ENCODE peak calls at places on chromosomes 12 and 14, in ten cellular contexts. M is OCI-LY7, W is iPS DF 19.7, Y is NCI-H446, H is A549, R is ACHN, B is NCI-H460, P is Karpas-422, G is aorta, L is Peyer's patch. S is an unnamed sample.

GRCh38 chr14:101462726-101463565 is 98.3 kb upstream of the DIO3 start:
- DNase-seq in M (no peak), W (no peak), Y (no peak), H (no peak), R (no peak), B (no peak), P (no peak), G (no peak), L (peak), S (no peak)

GRCh38 chr14:106129274-106129673 is 602.9 kb downstream of the TMEM121 start:
- DNase-seq in M (no peak), W (no peak), Y (no peak), H (no peak), R (no peak), B (no peak), P (peak), G (no peak), L (peak), S (peak)

GRCh38 chr12:46430340-46430948 is 57.9 kb upstream of the SLC38A2 start:
- DNase-seq in M (no peak), W (no peak), Y (no peak), H (peak), R (peak), B (peak), P (no peak), G (no peak), L (peak), S (peak)

GRCh38 chr12:25855716-25856115 is 102.8 kb upstream of the RASSF8 start:
- DNase-seq in M (no peak), W (no peak), Y (no peak), H (no peak), R (no peak), B (no peak), P (no peak), G (no peak), L (no peak), S (no peak)

GRCh38 chr12:6341439-6342139 is at the start of gene TNFRSF1A:
- DNase-seq in M (peak), W (no peak), Y (no peak), H (peak), R (peak), B (peak), P (no peak), G (no peak), L (peak), S (peak)

GRCh38 chr12:124713436-124714082 is 146.1 kb upstream of the NCOR2 start:
- DNase-seq in M (no peak), W (no peak), Y (no peak), H (no peak), R (peak), B (peak), P (peak), G (peak), L (no peak), S (peak)

GRCh38 chr14:98864211-98864610 is 407.8 kb downstream of the BCL11B start:
- DNase-seq in M (no peak), W (no peak), Y (no peak), H (no peak), R (no peak), B (no peak), P (no peak), G (no peak), L (no peak), S (no peak)

GRCh38 chr12:79444089-79444488 is 246.7 kb downstream of the PAWR start:
- DNase-seq in M (no peak), W (no peak), Y (no peak), H (no peak), R (no peak), B (no peak), P (no peak), G (no peak), L (no peak), S (no peak)

GRCh38 chr12:55729592-55730446 is 1.0 kb upstream of the CD63 start:
- DNase-seq in M (peak), W (peak), Y (peak), H (peak), R (peak), B (peak), P (peak), G (peak), L (peak), S (peak)

GRCh38 chr14:76918176-76918750 is 92.1 kb downstream of the LRRC74A start:
- DNase-seq in M (no peak), W (no peak), Y (peak), H (no peak), R (peak), B (no peak), P (no peak), G (peak), L (peak), S (no peak)

GRCh38 chr12:99824900-99825562 is 159.7 kb downstream of the ANKS1B start:
- DNase-seq in M (no peak), W (no peak), Y (peak), H (no peak), R (no peak), B (no peak), P (no peak), G (no peak), L (no peak), S (no peak)

GRCh38 chr14:22847661-22848341 is 11.4 kb downstream of the MMP14 start:
- DNase-seq in M (no peak), W (no peak), Y (no peak), H (no peak), R (no peak), B (no peak), P (no peak), G (peak), L (no peak), S (no peak)

GRCh38 chr14:20247651-20248246 is 8.7 kb downstream of the OR11H4 start:
- DNase-seq in M (peak), W (peak), Y (no peak), H (peak), R (peak), B (peak), P (peak), G (no peak), L (no peak), S (peak)

GRCh38 chr14:103699901-103700752 is 15.1 kb downstream of the XRCC3 start:
- DNase-seq in M (no peak), W (no peak), Y (no peak), H (no peak), R (no peak), B (no peak), P (no peak), G (peak), L (no peak), S (no peak)

GRCh38 chr12:56518570-56518969 is 3.0 kb upstream of the RBMS2 start:
- DNase-seq in M (no peak), W (no peak), Y (no peak), H (no peak), R (peak), B (peak), P (no peak), G (no peak), L (no peak), S (no peak)

S was measured in NAMALWA.